ENCODE peak calls at places on chromosome 6, in nine cellular contexts. One of them, this sample, is unnamed.

GRCh38 chr6:25583099-25583498 is 68.9 kb upstream of the SCGN start:
- DNase-seq in stimulated activated naive CD8-positive, alpha-beta T cell treated with anti-CD3 and anti-CD28 coated beads, Interleukin-15, Interleukin-2, amounts not matched to agents 100 U/mL and 50 U/mL, for 24 hours: no peak
- DNase-seq in NCI-H345: no peak
- DNase-seq in activated CD4-positive, alpha-beta T cell treated with anti-CD3 and anti-CD28 coated beads, Interleukin-2, amount 50 U/mL, for 1 hour: no peak
- DNase-seq in T-helper 1 cell: no peak
- DNase-seq in CD8-positive, alpha-beta memory T cell: no peak
- DNase-seq in dorsolateral prefrontal cortex: no peak
- DNase-seq in AG09309: no peak
- DNase-seq in neural crest cell: no peak
- DNase-seq in this sample: no peak

GRCh38 chr6:13445005-13445743 is 42.2 kb downstream of the GFOD1 start:
- DNase-seq in NCI-H345: peak; percentile 57
- DNase-seq in activated CD4-positive, alpha-beta T cell treated with anti-CD3 and anti-CD28 coated beads, Interleukin-2, amount 50 U/mL, for 1 hour: no peak
- DNase-seq in dorsolateral prefrontal cortex: peak; percentile 63
- DNase-seq in AG09309: no peak
- DNase-seq in T-helper 1 cell: no peak
- DNase-seq in CD8-positive, alpha-beta memory T cell: no peak
- DNase-seq in stimulated activated naive CD8-positive, alpha-beta T cell treated with anti-CD3 and anti-CD28 coated beads, Interleukin-15, Interleukin-2, amounts not matched to agents 100 U/mL and 50 U/mL, for 24 hours: peak; percentile 40
- DNase-seq in neural crest cell: no peak
- DNase-seq in this sample: peak; percentile 44

GRCh38 chr6:112180095-112180820 is 74.1 kb downstream of the LAMA4 start:
- DNase-seq in neural crest cell: peak; percentile 65
- DNase-seq in stimulated activated naive CD8-positive, alpha-beta T cell treated with anti-CD3 and anti-CD28 coated beads, Interleukin-15, Interleukin-2, amounts not matched to agents 100 U/mL and 50 U/mL, for 24 hours: peak; percentile 60
- DNase-seq in NCI-H345: peak; percentile 83
- DNase-seq in AG09309: peak; percentile 73
- DNase-seq in T-helper 1 cell: peak; percentile 45
- DNase-seq in dorsolateral prefrontal cortex: no peak
- DNase-seq in CD8-positive, alpha-beta memory T cell: peak; percentile 54
- DNase-seq in activated CD4-positive, alpha-beta T cell treated with anti-CD3 and anti-CD28 coated beads, Interleukin-2, amount 50 U/mL, for 1 hour: no peak
- DNase-seq in this sample: peak; percentile 41

GRCh38 chr6:12898603-12899002 is 182.0 kb downstream of the PHACTR1 start:
- DNase-seq in AG09309: no peak
- DNase-seq in NCI-H345: no peak
- DNase-seq in activated CD4-positive, alpha-beta T cell treated with anti-CD3 and anti-CD28 coated beads, Interleukin-2, amount 50 U/mL, for 1 hour: no peak
- DNase-seq in dorsolateral prefrontal cortex: no peak
- DNase-seq in T-helper 1 cell: no peak
- DNase-seq in CD8-positive, alpha-beta memory T cell: no peak
- DNase-seq in stimulated activated naive CD8-positive, alpha-beta T cell treated with anti-CD3 and anti-CD28 coated beads, Interleukin-15, Interleukin-2, amounts not matched to agents 100 U/mL and 50 U/mL, for 24 hours: no peak
- DNase-seq in neural crest cell: no peak
- DNase-seq in this sample: no peak

GRCh38 chr6:167742719-167743303 is 83.9 kb upstream of the AFDN start:
- DNase-seq in stimulated activated naive CD8-positive, alpha-beta T cell treated with anti-CD3 and anti-CD28 coated beads, Interleukin-15, Interleukin-2, amounts not matched to agents 100 U/mL and 50 U/mL, for 24 hours: no peak
- DNase-seq in dorsolateral prefrontal cortex: no peak
- DNase-seq in AG09309: no peak
- DNase-seq in T-helper 1 cell: no peak
- DNase-seq in neural crest cell: peak; percentile 25
- DNase-seq in CD8-positive, alpha-beta memory T cell: no peak
- DNase-seq in activated CD4-positive, alpha-beta T cell treated with anti-CD3 and anti-CD28 coated beads, Interleukin-2, amount 50 U/mL, for 1 hour: no peak
- DNase-seq in NCI-H345: no peak
- DNase-seq in this sample: no peak

GRCh38 chr6:15776458-15776980 is 113.7 kb upstream of the DTNBP1 start:
- DNase-seq in neural crest cell: no peak
- DNase-seq in T-helper 1 cell: no peak
- DNase-seq in dorsolateral prefrontal cortex: no peak
- DNase-seq in CD8-positive, alpha-beta memory T cell: no peak
- DNase-seq in activated CD4-positive, alpha-beta T cell treated with anti-CD3 and anti-CD28 coated beads, Interleukin-2, amount 50 U/mL, for 1 hour: no peak
- DNase-seq in stimulated activated naive CD8-positive, alpha-beta T cell treated with anti-CD3 and anti-CD28 coated beads, Interleukin-15, Interleukin-2, amounts not matched to agents 100 U/mL and 50 U/mL, for 24 hours: peak; percentile 15
- DNase-seq in NCI-H345: no peak
- DNase-seq in AG09309: no peak
- DNase-seq in this sample: no peak

GRCh38 chr6:44268095-44268628 is 2.1 kb upstream of the TMEM151B start:
- DNase-seq in stimulated activated naive CD8-positive, alpha-beta T cell treated with anti-CD3 and anti-CD28 coated beads, Interleukin-15, Interleukin-2, amounts not matched to agents 100 U/mL and 50 U/mL, for 24 hours: peak; percentile 70
- DNase-seq in CD8-positive, alpha-beta memory T cell: peak; percentile 68
- DNase-seq in AG09309: no peak
- DNase-seq in NCI-H345: peak; percentile 64
- DNase-seq in activated CD4-positive, alpha-beta T cell treated with anti-CD3 and anti-CD28 coated beads, Interleukin-2, amount 50 U/mL, for 1 hour: peak; percentile 67
- DNase-seq in neural crest cell: peak; percentile 60
- DNase-seq in dorsolateral prefrontal cortex: peak; percentile 59
- DNase-seq in T-helper 1 cell: no peak
- DNase-seq in this sample: peak; percentile 79

GRCh38 chr6:47203968-47204611 is 105.6 kb downstream of the TNFRSF21 start:
- DNase-seq in T-helper 1 cell: no peak
- DNase-seq in AG09309: no peak
- DNase-seq in stimulated activated naive CD8-positive, alpha-beta T cell treated with anti-CD3 and anti-CD28 coated beads, Interleukin-15, Interleukin-2, amounts not matched to agents 100 U/mL and 50 U/mL, for 24 hours: no peak
- DNase-seq in NCI-H345: no peak
- DNase-seq in activated CD4-positive, alpha-beta T cell treated with anti-CD3 and anti-CD28 coated beads, Interleukin-2, amount 50 U/mL, for 1 hour: no peak
- DNase-seq in neural crest cell: no peak
- DNase-seq in dorsolateral prefrontal cortex: no peak
- DNase-seq in CD8-positive, alpha-beta memory T cell: no peak
- DNase-seq in this sample: no peak

GRCh38 chr6:44076366-44077200 is 50.7 kb downstream of the MRPL14 start:
- DNase-seq in T-helper 1 cell: no peak
- DNase-seq in NCI-H345: no peak
- DNase-seq in activated CD4-positive, alpha-beta T cell treated with anti-CD3 and anti-CD28 coated beads, Interleukin-2, amount 50 U/mL, for 1 hour: no peak
- DNase-seq in CD8-positive, alpha-beta memory T cell: no peak
- DNase-seq in AG09309: no peak
- DNase-seq in neural crest cell: peak; percentile 25
- DNase-seq in stimulated activated naive CD8-positive, alpha-beta T cell treated with anti-CD3 and anti-CD28 coated beads, Interleukin-15, Interleukin-2, amounts not matched to agents 100 U/mL and 50 U/mL, for 24 hours: no peak
- DNase-seq in dorsolateral prefrontal cortex: no peak
- DNase-seq in this sample: no peak

This sample was measured in B cell.